ENCODE peak calls at places on chromosome 7, in four cellular contexts. One of them, this sample, is unnamed.
A peak's percentile ranks its signal among the peaks of the same experiment; 100 is the strongest.

GRCh38 chr7:150367677-150368097 is 935 bp upstream of the REPIN1 start:
- DNase-seq in SK-N-SH: no peak
- DNase-seq in HCT116: no peak
- DNase-seq in DND-41: no peak
- DNase-seq in this sample: no peak

GRCh38 chr7:2811476-2812118 is 32.5 kb downstream of the GNA12 start:
- DNase-seq in SK-N-SH: no peak
- DNase-seq in HCT116: no peak
- DNase-seq in DND-41: no peak
- DNase-seq in this sample: peak; percentile 39

GRCh38 chr7:73612598-73613269 is 11.6 kb downstream of the MLXIPL start:
- DNase-seq in SK-N-SH: no peak
- DNase-seq in HCT116: no peak
- DNase-seq in DND-41: no peak
- DNase-seq in this sample: peak; percentile 91

GRCh38 chr7:151782598-151783448 is 94.1 kb downstream of the PRKAG2 start:
- DNase-seq in SK-N-SH: peak; percentile 98
- DNase-seq in HCT116: peak; percentile 53
- DNase-seq in DND-41: no peak
- DNase-seq in this sample: peak; percentile 95

GRCh38 chr7:46034056-46034768 is 113.1 kb upstream of the IGFBP3 start:
- DNase-seq in SK-N-SH: no peak
- DNase-seq in HCT116: no peak
- DNase-seq in DND-41: no peak
- DNase-seq in this sample: no peak

GRCh38 chr7:159144756-159145543 is at the start of gene VIPR2:
- DNase-seq in SK-N-SH: peak; percentile 72
- DNase-seq in HCT116: no peak
- DNase-seq in DND-41: peak; percentile 79
- DNase-seq in this sample: peak; percentile 83

GRCh38 chr7:40604601-40605438 is 470.0 kb downstream of the SUGCT start:
- DNase-seq in SK-N-SH: peak; percentile 61
- DNase-seq in HCT116: peak; percentile 10
- DNase-seq in DND-41: peak; percentile 50
- DNase-seq in this sample: peak; percentile 89

GRCh38 chr7:82087099-82087498 is 317.3 kb upstream of the HGF start:
- DNase-seq in SK-N-SH: no peak
- DNase-seq in HCT116: no peak
- DNase-seq in DND-41: no peak
- DNase-seq in this sample: no peak

GRCh38 chr7:43481905-43482678 is 100.8 kb upstream of the STK17A start:
- DNase-seq in SK-N-SH: no peak
- DNase-seq in HCT116: no peak
- DNase-seq in DND-41: no peak
- DNase-seq in this sample: no peak

GRCh38 chr7:4645241-4645640 is 36.9 kb upstream of the FOXK1 start:
- DNase-seq in SK-N-SH: no peak
- DNase-seq in HCT116: no peak
- DNase-seq in DND-41: no peak
- DNase-seq in this sample: no peak

GRCh38 chr7:95897557-95898183 is 125.3 kb downstream of the DYNC1I1 start:
- DNase-seq in SK-N-SH: no peak
- DNase-seq in HCT116: no peak
- DNase-seq in DND-41: no peak
- DNase-seq in this sample: no peak

GRCh38 chr7:11557627-11558026 is 274.4 kb downstream of the THSD7A start:
- DNase-seq in SK-N-SH: no peak
- DNase-seq in HCT116: peak; percentile 46
- DNase-seq in DND-41: no peak
- DNase-seq in this sample: peak; percentile 84

GRCh38 chr7:131518626-131519025 is 37.8 kb downstream of the PODXL start:
- DNase-seq in SK-N-SH: no peak
- DNase-seq in HCT116: no peak
- DNase-seq in DND-41: no peak
- DNase-seq in this sample: no peak

GRCh38 chr7:74206589-74207120 is 3.2 kb upstream of the LAT2 start:
- DNase-seq in SK-N-SH: peak; percentile 94
- DNase-seq in HCT116: peak; percentile 42
- DNase-seq in DND-41: peak; percentile 80
- DNase-seq in this sample: peak; percentile 97

GRCh38 chr7:121181357-121181756 is 147.4 kb upstream of the WNT16 start:
- DNase-seq in SK-N-SH: no peak
- DNase-seq in HCT116: no peak
- DNase-seq in DND-41: no peak
- DNase-seq in this sample: no peak

GRCh38 chr7:46982928-46983327 is 599.0 kb downstream of the TNS3 start:
- DNase-seq in SK-N-SH: no peak
- DNase-seq in HCT116: no peak
- DNase-seq in DND-41: no peak
- DNase-seq in this sample: no peak

GRCh38 chr7:85106719-85107118 is 80.1 kb downstream of the SEMA3D start:
- DNase-seq in SK-N-SH: no peak
- DNase-seq in HCT116: no peak
- DNase-seq in DND-41: no peak
- DNase-seq in this sample: no peak

GRCh38 chr7:150949564-150949963 is 28.6 kb downstream of the KCNH2 start:
- DNase-seq in SK-N-SH: peak; percentile 88
- DNase-seq in HCT116: no peak
- DNase-seq in DND-41: no peak
- DNase-seq in this sample: no peak

GRCh38 chr7:128347573-128348147 is 4.0 kb upstream of the RBM28 start:
- DNase-seq in SK-N-SH: peak; percentile 89
- DNase-seq in HCT116: peak; percentile 18
- DNase-seq in DND-41: peak; percentile 52
- DNase-seq in this sample: peak; percentile 78

GRCh38 chr7:132171130-132171576 is 405.1 kb downstream of the PLXNA4 start:
- DNase-seq in SK-N-SH: no peak
- DNase-seq in HCT116: no peak
- DNase-seq in DND-41: no peak
- DNase-seq in this sample: no peak

GRCh38 chr7:113134025-113134424 is 15.7 kb upstream of the SMIM30 start:
- DNase-seq in SK-N-SH: no peak
- DNase-seq in HCT116: no peak
- DNase-seq in DND-41: no peak
- DNase-seq in this sample: no peak

GRCh38 chr7:41566581-41566980 is 136.3 kb downstream of the INHBA start:
- DNase-seq in SK-N-SH: no peak
- DNase-seq in HCT116: no peak
- DNase-seq in DND-41: no peak
- DNase-seq in this sample: no peak

GRCh38 chr7:17530249-17530648 is 231.8 kb downstream of the AHR start:
- DNase-seq in SK-N-SH: no peak
- DNase-seq in HCT116: no peak
- DNase-seq in DND-41: no peak
- DNase-seq in this sample: no peak

GRCh38 chr7:52696183-52696582 is 339.2 kb upstream of the POM121L12 start:
- DNase-seq in SK-N-SH: peak; percentile 51
- DNase-seq in HCT116: no peak
- DNase-seq in DND-41: no peak
- DNase-seq in this sample: no peak

GRCh38 chr7:82694020-82694419 is 250.4 kb upstream of the CACNA2D1 start:
- DNase-seq in SK-N-SH: peak; percentile 20
- DNase-seq in HCT116: no peak
- DNase-seq in DND-41: no peak
- DNase-seq in this sample: no peak

GRCh38 chr7:66013938-66014337 is 31.9 kb upstream of the GUSB start:
- DNase-seq in SK-N-SH: peak; percentile 49
- DNase-seq in HCT116: peak; percentile 26
- DNase-seq in DND-41: no peak
- DNase-seq in this sample: peak; percentile 76

GRCh38 chr7:35875292-35875691 is 74.4 kb downstream of the SEPTIN7 start:
- DNase-seq in SK-N-SH: no peak
- DNase-seq in HCT116: no peak
- DNase-seq in DND-41: no peak
- DNase-seq in this sample: no peak

GRCh38 chr7:46150721-46151120 is 229.6 kb upstream of the IGFBP3 start:
- DNase-seq in SK-N-SH: no peak
- DNase-seq in HCT116: no peak
- DNase-seq in DND-41: no peak
- DNase-seq in this sample: no peak

GRCh38 chr7:37916673-37917660 is at the start of gene SFRP4:
- DNase-seq in SK-N-SH: peak; percentile 77
- DNase-seq in HCT116: peak; percentile 34
- DNase-seq in DND-41: no peak
- DNase-seq in this sample: peak; percentile 84

GRCh38 chr7:37912756-37913155 is 3.9 kb downstream of the SFRP4 start:
- DNase-seq in SK-N-SH: no peak
- DNase-seq in HCT116: no peak
- DNase-seq in DND-41: no peak
- DNase-seq in this sample: no peak

GRCh38 chr7:37918526-37918925 is 1.9 kb upstream of the SFRP4 start:
- DNase-seq in SK-N-SH: no peak
- DNase-seq in HCT116: no peak
- DNase-seq in DND-41: no peak
- DNase-seq in this sample: peak; percentile 63

GRCh38 chr7:37915438-37915837 is 1.2 kb downstream of the SFRP4 start:
- DNase-seq in SK-N-SH: peak; percentile 49
- DNase-seq in HCT116: no peak
- DNase-seq in DND-41: no peak
- DNase-seq in this sample: no peak

DNA sequence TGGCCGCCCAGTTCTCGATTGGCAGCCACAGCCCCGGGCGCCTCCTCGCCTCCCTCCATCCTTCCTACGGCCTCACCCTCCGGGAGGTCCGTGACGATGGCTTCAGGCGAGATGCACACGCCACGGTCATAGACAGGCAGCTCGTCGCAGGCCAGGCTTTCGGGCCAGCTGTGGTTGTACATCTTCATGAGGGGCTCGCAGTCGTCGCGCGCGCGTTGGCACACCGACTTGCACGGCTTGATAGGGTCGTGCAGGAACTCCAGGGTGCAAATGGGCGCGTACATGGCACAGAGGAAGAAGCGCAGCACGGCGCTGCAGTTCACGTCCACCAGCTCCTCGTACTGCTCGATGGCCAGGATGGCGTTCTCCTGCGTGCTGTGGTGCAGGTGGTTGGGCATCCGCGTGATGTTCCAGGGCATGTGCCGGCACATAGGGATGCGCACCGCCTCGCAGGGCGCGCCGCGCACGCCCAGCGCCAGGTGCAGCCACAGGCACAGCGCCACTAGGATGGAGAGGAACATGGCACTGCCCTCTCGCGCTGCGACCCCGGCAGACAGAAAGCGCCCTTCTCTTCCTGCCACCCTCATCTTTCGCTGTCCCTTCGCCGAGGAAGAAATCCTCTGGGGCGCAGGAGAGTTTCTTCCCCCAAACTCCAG is 472 bp downstream of the SFRP4 start:
- DNase-seq in SK-N-SH: peak; percentile 63
- DNase-seq in HCT116: no peak
- DNase-seq in DND-41: no peak
- DNase-seq in this sample: peak; percentile 73
- H3K9ac ChIP-seq in SK-N-SH: no peak overlapping the region
- H3K9ac ChIP-seq in HCT116: no peak overlapping the region
- H3K9ac ChIP-seq in DND-41: no peak overlapping the region
- H3K9ac ChIP-seq in this sample: no peak overlapping the region

DNA sequence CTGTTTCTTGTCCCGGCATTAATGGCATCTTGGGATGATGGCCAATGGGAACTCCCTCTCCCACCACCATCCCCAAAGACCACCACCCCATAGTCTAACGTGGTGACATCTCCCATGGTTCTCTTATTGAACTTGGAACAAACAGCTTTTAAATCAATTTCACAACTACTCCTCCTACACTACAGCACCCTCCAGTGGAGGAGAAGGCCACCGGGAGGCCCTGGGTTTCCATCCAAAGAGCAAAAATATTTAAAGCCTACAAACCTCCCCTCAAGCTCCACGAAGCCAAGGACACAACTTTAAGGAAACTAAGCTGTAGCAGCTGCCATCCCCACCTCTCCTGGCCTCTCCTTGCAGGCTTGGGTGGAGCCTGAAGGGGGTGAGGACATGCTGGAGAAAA is 94.1 kb upstream of the LANCL2 start:
- DNase-seq in SK-N-SH: no peak
- DNase-seq in HCT116: no peak
- DNase-seq in DND-41: no peak
- DNase-seq in this sample: no peak
- TF ChIP-seq CTCF in SK-N-SH: peak; percentile 61
- TF ChIP-seq CTCF in HCT116: peak; percentile 46
- TF ChIP-seq CTCF in DND-41: peak; percentile 44
- TF ChIP-seq CTCF in this sample: peak; percentile 61

GRCh38 chr7:101678713-101679112 is 49.6 kb upstream of the MYL10 start:
- DNase-seq in SK-N-SH: no peak
- DNase-seq in HCT116: no peak
- DNase-seq in DND-41: no peak
- DNase-seq in this sample: no peak

GRCh38 chr7:101678138-101678479 is 49.0 kb upstream of the MYL10 start:
- DNase-seq in SK-N-SH: no peak
- DNase-seq in HCT116: no peak
- DNase-seq in DND-41: no peak
- DNase-seq in this sample: no peak

GRCh38 chr7:101677421-101678137 is 48.5 kb upstream of the MYL10 start:
- DNase-seq in SK-N-SH: no peak
- DNase-seq in HCT116: no peak
- DNase-seq in DND-41: no peak
- DNase-seq in this sample: no peak

GRCh38 chr7:101676062-101676461 is 47.0 kb upstream of the MYL10 start:
- DNase-seq in SK-N-SH: peak; percentile 77
- DNase-seq in HCT116: no peak
- DNase-seq in DND-41: no peak
- DNase-seq in this sample: no peak

GRCh38 chr7:101676956-101677355 is 47.9 kb upstream of the MYL10 start:
- DNase-seq in SK-N-SH: no peak
- DNase-seq in HCT116: no peak
- DNase-seq in DND-41: no peak
- DNase-seq in this sample: no peak
- H3K4me1 ChIP-seq in SK-N-SH: peaks cover 15% of the 10 kb centered on the region
- H3K4me1 ChIP-seq in HCT116: peaks cover 20% of the 10 kb centered on the region
- H3K4me1 ChIP-seq in DND-41: no peaks in the 10 kb centered on the region
- H3K4me1 ChIP-seq in this sample: no peaks in the 10 kb centered on the region

GRCh38 chr7:105270117-105270516 is 118.6 kb downstream of the SRPK2 start:
- DNase-seq in SK-N-SH: no peak
- DNase-seq in HCT116: no peak
- DNase-seq in DND-41: peak; percentile 50
- DNase-seq in this sample: peak; percentile 61

GRCh38 chr7:105268511-105269392 is 120.0 kb downstream of the SRPK2 start:
- DNase-seq in SK-N-SH: peak; percentile 68
- DNase-seq in HCT116: no peak
- DNase-seq in DND-41: peak; percentile 36
- DNase-seq in this sample: no peak

GRCh38 chr7:105269397-105269796 is 119.3 kb downstream of the SRPK2 start:
- DNase-seq in SK-N-SH: no peak
- DNase-seq in HCT116: no peak
- DNase-seq in DND-41: no peak
- DNase-seq in this sample: no peak

GRCh38 chr7:105267244-105267643 is 121.5 kb downstream of the SRPK2 start:
- DNase-seq in SK-N-SH: no peak
- DNase-seq in HCT116: no peak
- DNase-seq in DND-41: peak; percentile 50
- DNase-seq in this sample: no peak

DNA sequence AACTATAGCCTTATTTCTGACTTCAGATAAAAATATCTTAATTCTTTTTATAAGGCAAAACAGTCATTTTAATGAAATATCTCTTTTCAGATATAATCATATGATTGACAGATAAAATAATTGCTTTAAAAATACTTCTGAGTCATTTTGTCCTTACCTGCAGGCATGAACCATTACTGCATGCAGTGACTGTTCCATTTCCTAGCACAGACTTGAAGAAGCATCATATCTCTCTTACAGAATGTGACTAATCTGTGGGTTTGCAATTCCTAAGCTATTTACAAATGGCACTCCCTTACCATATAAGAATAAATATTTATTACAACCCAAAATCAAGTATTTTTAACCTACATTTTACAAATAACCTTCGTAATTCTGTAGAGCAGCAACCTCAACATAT is 120.7 kb downstream of the SRPK2 start:
- DNase-seq in SK-N-SH: peak; percentile 26
- DNase-seq in HCT116: no peak
- DNase-seq in DND-41: no peak
- DNase-seq in this sample: no peak
- H3K9ac ChIP-seq in SK-N-SH: peak overlapping the region; percentile 46
- H3K9ac ChIP-seq in HCT116: no peak overlapping the region
- H3K9ac ChIP-seq in DND-41: peak overlapping the region; percentile 56
- H3K9ac ChIP-seq in this sample: no peak overlapping the region